ENCODE peak calls at places on chromosomes 12 and 14, in four cellular contexts. E is pancreas, T is Panc1, S is foreskin keratinocyte. M is an unnamed sample.

GRCh38 chr14:39033371-39033770 is 69.7 kb downstream of the SEC23A start:
- DNase-seq in E (no peak), T (no peak), S (no peak), M (no peak)

GRCh38 chr14:89327771-89328212 is 89.2 kb downstream of the FOXN3 start:
- DNase-seq in E (no peak), T (no peak), S (no peak), M (no peak)

GRCh38 chr14:69612014-69612758 is 790 bp downstream of the SUSD6 start:
- DNase-seq in E (peak), T (no peak), S (peak), M (no peak)

GRCh38 chr12:22321620-22322019 is 12.9 kb downstream of the ST8SIA1 start:
- DNase-seq in E (no peak), T (no peak), S (no peak), M (no peak)

GRCh38 chr14:39247256-39247655 is 13.5 kb downstream of the MIA2 start:
- DNase-seq in E (no peak), T (no peak), S (peak), M (no peak)

GRCh38 chr14:101823511-101824120 is 62.1 kb downstream of the PPP2R5C start:
- DNase-seq in E (no peak), T (no peak), S (no peak), M (no peak)

GRCh38 chr12:1839956-1840550 is 19.7 kb downstream of the LRTM2 start:
- DNase-seq in E (no peak), T (no peak), S (no peak), M (no peak)

GRCh38 chr12:11729008-11729407 is 79.5 kb downstream of the ETV6 start:
- DNase-seq in E (peak), T (no peak), S (no peak), M (no peak)

GRCh38 chr14:99360774-99361595 is 89.0 kb upstream of the BCL11B start:
- DNase-seq in E (no peak), T (no peak), S (no peak), M (no peak)

DNA sequence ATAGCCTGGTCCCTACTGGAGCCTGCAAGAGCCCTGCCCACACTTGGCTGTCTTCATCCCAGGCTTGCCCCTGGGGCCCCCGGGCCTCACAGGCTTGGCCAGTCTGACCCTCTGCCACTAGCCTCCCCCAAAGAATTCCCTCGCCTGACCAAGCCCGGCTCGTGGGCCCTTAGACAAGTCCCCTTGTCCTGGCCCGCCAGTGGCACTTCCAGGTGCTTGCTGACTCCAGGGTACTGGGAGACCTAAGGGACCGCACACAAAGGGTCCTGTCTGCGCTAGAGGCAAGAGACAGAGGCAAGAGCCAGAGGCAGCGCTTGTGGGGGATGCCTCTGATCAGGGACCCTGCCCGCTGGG is 5.0 kb downstream of the BTBD6 start:
- DNase-seq in E (peak), T (no peak), S (no peak), M (no peak)
- TF ChIP-seq CTCF in E (no peak), T (no peak), S (no peak), M (no peak)

GRCh38 chr14:104723651-104724406 is at the start of gene ADSS1:
- DNase-seq in E (no peak), T (peak), S (no peak), M (peak)
- TF ChIP-seq CTCF in E (peak), T (peak), S (peak), M (peak)

DNA sequence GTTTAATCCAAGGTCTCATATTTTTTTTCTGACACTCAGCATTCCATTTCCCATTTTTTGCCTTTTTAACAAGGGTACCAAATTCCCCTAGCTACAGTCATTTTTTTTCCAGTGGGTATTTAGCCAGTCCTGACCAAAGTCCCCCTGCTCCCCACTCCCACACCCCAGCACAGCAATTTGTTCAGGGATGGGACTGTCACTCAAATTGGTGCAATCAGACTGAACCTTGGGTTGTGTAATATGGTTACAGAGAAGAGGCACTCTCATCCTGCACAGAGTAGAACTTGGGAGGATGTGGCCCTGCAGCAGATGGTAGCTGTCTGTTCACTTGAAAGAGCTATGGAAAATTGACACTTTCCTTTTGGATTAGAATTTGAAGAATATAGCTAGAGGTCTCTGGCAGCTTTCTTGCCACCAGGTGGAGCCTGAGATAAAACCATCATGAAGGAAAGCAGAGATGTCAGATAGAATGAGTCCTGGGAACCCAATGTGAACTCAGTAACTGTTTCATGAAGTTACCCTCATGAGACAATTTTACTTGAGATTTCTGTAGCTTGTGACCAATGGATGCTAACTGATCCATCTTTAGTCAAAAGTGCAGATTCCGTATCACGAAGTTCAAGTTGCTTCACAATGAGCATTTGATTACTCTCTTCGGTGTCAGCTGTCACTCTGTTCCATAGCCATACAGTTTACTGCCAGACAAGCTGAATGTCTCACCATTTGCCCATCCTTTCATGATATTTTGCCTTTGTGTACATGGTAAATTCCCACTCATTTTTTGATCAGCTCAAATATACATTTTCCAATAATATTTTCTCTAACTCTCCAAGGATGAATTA is 394.0 kb upstream of the SYT1 start:
- DNase-seq in E (no peak), T (peak), S (peak), M (no peak)
- TF ChIP-seq CTCF in E (no peak), T (peak), S (peak), M (peak)

GRCh38 chr12:4242595-4242994 is 31.0 kb upstream of the CCND2 start:
- DNase-seq in E (no peak), T (no peak), S (no peak), M (no peak)
- TF ChIP-seq CTCF in E (no peak), T (no peak), S (no peak), M (no peak)

DNA sequence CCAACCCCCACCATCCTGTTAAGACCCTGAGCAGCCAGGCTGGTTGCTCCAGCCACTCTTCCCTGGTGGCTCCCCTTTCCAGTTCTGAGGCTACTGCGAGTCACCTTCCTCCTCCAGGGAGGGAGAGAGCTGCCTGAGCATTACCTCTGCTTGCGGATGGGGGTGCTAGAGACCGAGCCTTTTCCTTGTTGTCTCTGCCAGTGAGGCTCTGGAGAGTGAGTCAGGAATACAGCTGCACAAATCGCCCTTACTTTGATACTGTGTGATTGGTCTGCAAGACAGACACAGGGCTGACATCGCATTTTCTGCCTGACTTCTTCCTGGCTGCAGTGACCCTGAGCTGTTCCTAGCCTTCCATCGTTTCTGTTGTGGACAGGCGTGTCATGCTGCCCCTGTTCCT is 94.3 kb downstream of the SLC25A47 start:
- DNase-seq in E (peak), T (peak), S (peak), M (no peak)
- TF ChIP-seq CTCF in E (peak), T (peak), S (peak), M (peak)

GRCh38 chr12:31362759-31363415 is 36.9 kb upstream of the SINHCAF start:
- DNase-seq in E (no peak), T (no peak), S (no peak), M (no peak)
- TF ChIP-seq CTCF in E (no peak), T (no peak), S (peak), M (no peak)

DNA sequence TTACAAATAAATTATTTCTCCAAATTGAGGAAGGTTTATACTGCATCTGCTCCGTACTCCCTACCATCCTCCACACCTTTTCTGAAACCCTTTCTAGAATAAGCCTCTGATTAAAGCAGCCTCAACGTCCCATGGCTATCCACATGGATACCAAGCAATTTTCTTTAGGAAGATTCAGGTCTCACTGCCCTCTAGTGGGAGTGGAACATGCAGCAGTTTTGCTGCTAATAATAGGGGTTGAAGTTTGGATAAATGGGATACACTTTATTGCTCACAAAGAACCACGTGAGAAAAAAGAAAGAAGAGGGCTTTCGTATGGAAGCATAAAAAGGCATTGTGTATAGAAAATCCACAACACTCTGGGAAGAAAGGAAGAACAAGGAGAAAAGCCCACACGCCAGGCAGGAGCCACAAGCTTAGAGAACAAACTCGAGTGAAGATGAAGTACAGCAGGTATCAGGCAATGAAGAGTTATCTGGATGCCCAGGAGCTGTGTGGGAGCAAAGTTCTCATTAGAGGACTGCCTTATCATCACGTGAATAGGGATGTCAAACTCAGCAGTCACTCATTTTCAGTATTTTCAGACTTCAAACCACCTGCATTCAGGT is 45.8 kb downstream of the CCER1 start:
- DNase-seq in E (no peak), T (peak), S (peak), M (peak)
- TF ChIP-seq CTCF in E (peak), T (peak), S (peak), M (peak)

GRCh38 chr12:47800582-47800981 is 19.1 kb downstream of the HDAC7 start:
- DNase-seq in E (no peak), T (no peak), S (no peak), M (no peak)

GRCh38 chr12:47803196-47803875 is 16.4 kb downstream of the HDAC7 start:
- DNase-seq in E (no peak), T (no peak), S (no peak), M (no peak)

GRCh38 chr12:47801904-47802246 is 17.8 kb downstream of the HDAC7 start:
- DNase-seq in E (no peak), T (no peak), S (no peak), M (no peak)

GRCh38 chr12:47801170-47801903 is 18.4 kb downstream of the HDAC7 start:
- DNase-seq in E (no peak), T (no peak), S (no peak), M (no peak)

GRCh38 chr12:47802312-47802711 is 17.4 kb downstream of the HDAC7 start:
- DNase-seq in E (no peak), T (no peak), S (no peak), M (no peak)
- TF ChIP-seq CTCF in E (no peak), T (no peak), S (peak), M (peak)

GRCh38 chr14:78904094-78904493 is 733.9 kb downstream of the NRXN3 start:
- DNase-seq in E (no peak), T (no peak), S (no peak), M (no peak)
- TF ChIP-seq CTCF in E (no peak), T (peak), S (peak), M (no peak)

GRCh38 chr14:54025661-54026060 is 69.0 kb upstream of the BMP4 start:
- DNase-seq in E (no peak), T (no peak), S (no peak), M (no peak)
- TF ChIP-seq CTCF in E (no peak), T (peak), S (peak), M (peak)